ENCODE peak calls at places on chromosomes 6 and 20, in five cellular contexts. One of them, this sample, is unnamed.

GRCh38 chr6:90463359-90463758 is 123.5 kb downstream of the MAP3K7 start:
- DNase-seq in heart right ventricle: no peak
- DNase-seq in left ventricle myocardium inferior: no peak
- DNase-seq in dorsolateral prefrontal cortex: no peak
- DNase-seq in RWPE1: no peak
- DNase-seq in this sample: no peak

GRCh38 chr6:90194371-90194841 is 102.2 kb downstream of the BACH2 start:
- DNase-seq in RWPE1: no peak
- DNase-seq in left ventricle myocardium inferior: no peak
- DNase-seq in heart right ventricle: no peak
- DNase-seq in dorsolateral prefrontal cortex: peak; percentile 13
- DNase-seq in this sample: no peak

GRCh38 chr6:35077006-35077712 is 64.0 kb downstream of the TCP11 start:
- DNase-seq in left ventricle myocardium inferior: no peak
- DNase-seq in dorsolateral prefrontal cortex: no peak
- DNase-seq in heart right ventricle: no peak
- DNase-seq in RWPE1: peak; percentile 66
- DNase-seq in this sample: no peak

GRCh38 chr6:160965893-160966292 is 25.7 kb upstream of the MAP3K4 start:
- DNase-seq in left ventricle myocardium inferior: no peak
- DNase-seq in RWPE1: no peak
- DNase-seq in heart right ventricle: no peak
- DNase-seq in dorsolateral prefrontal cortex: no peak
- DNase-seq in this sample: no peak

GRCh38 chr6:74932214-74932923 is 273.5 kb downstream of the COL12A1 start:
- DNase-seq in left ventricle myocardium inferior: no peak
- DNase-seq in dorsolateral prefrontal cortex: no peak
- DNase-seq in RWPE1: no peak
- DNase-seq in heart right ventricle: no peak
- DNase-seq in this sample: no peak

GRCh38 chr6:56772737-56773184 is 130.1 kb upstream of the DST start:
- DNase-seq in RWPE1: no peak
- DNase-seq in left ventricle myocardium inferior: peak; percentile 47
- DNase-seq in heart right ventricle: peak; percentile 37
- DNase-seq in dorsolateral prefrontal cortex: no peak
- DNase-seq in this sample: no peak

GRCh38 chr6:33746036-33746600 is 587 bp downstream of the IP6K3 start:
- DNase-seq in heart right ventricle: peak; percentile 65
- DNase-seq in dorsolateral prefrontal cortex: peak; percentile 82
- DNase-seq in left ventricle myocardium inferior: peak; percentile 86
- DNase-seq in RWPE1: peak; percentile 43
- DNase-seq in this sample: peak; percentile 79

GRCh38 chr6:118771253-118771652 is 119.9 kb upstream of the CEP85L start:
- DNase-seq in left ventricle myocardium inferior: no peak
- DNase-seq in heart right ventricle: no peak
- DNase-seq in RWPE1: no peak
- DNase-seq in dorsolateral prefrontal cortex: no peak
- DNase-seq in this sample: no peak

GRCh38 chr20:44896583-44896982 is 11.1 kb downstream of the YWHAB start:
- DNase-seq in heart right ventricle: no peak
- DNase-seq in left ventricle myocardium inferior: no peak
- DNase-seq in RWPE1: no peak
- DNase-seq in dorsolateral prefrontal cortex: no peak
- DNase-seq in this sample: no peak

GRCh38 chr6:16683524-16684194 is 77.6 kb downstream of the ATXN1 start:
- DNase-seq in heart right ventricle: peak; percentile 25
- DNase-seq in dorsolateral prefrontal cortex: no peak
- DNase-seq in RWPE1: peak; percentile 79
- DNase-seq in left ventricle myocardium inferior: no peak
- DNase-seq in this sample: peak; percentile 65

GRCh38 chr6:139372326-139373153 is 1.9 kb downstream of the CITED2 start:
- DNase-seq in heart right ventricle: no peak
- DNase-seq in left ventricle myocardium inferior: no peak
- DNase-seq in RWPE1: no peak
- DNase-seq in dorsolateral prefrontal cortex: no peak
- DNase-seq in this sample: no peak

GRCh38 chr6:145428656-145429173 is 306.6 kb downstream of the EPM2A start:
- DNase-seq in RWPE1: no peak
- DNase-seq in dorsolateral prefrontal cortex: no peak
- DNase-seq in left ventricle myocardium inferior: no peak
- DNase-seq in heart right ventricle: no peak
- DNase-seq in this sample: no peak

GRCh38 chr20:33576432-33576883 is 85.7 kb upstream of the C20orf144 start:
- DNase-seq in dorsolateral prefrontal cortex: peak; percentile 25
- DNase-seq in heart right ventricle: no peak
- DNase-seq in RWPE1: no peak
- DNase-seq in left ventricle myocardium inferior: no peak
- DNase-seq in this sample: peak; percentile 72

GRCh38 chr6:148509789-148510581 is 167.3 kb downstream of the SASH1 start:
- DNase-seq in heart right ventricle: peak; percentile 60
- DNase-seq in RWPE1: peak; percentile 58
- DNase-seq in dorsolateral prefrontal cortex: no peak
- DNase-seq in left ventricle myocardium inferior: peak; percentile 71
- DNase-seq in this sample: peak; percentile 88

GRCh38 chr20:8272758-8273157 is 140.7 kb downstream of the PLCB1 start:
- DNase-seq in dorsolateral prefrontal cortex: no peak
- DNase-seq in RWPE1: no peak
- DNase-seq in left ventricle myocardium inferior: no peak
- DNase-seq in heart right ventricle: no peak
- DNase-seq in this sample: no peak

GRCh38 chr6:71138416-71138815 is 150.2 kb upstream of the OGFRL1 start:
- DNase-seq in left ventricle myocardium inferior: no peak
- DNase-seq in heart right ventricle: no peak
- DNase-seq in RWPE1: peak; percentile 3
- DNase-seq in dorsolateral prefrontal cortex: no peak
- DNase-seq in this sample: no peak

GRCh38 chr6:10397756-10398438 is 17.0 kb downstream of the TFAP2A start:
- DNase-seq in dorsolateral prefrontal cortex: no peak
- DNase-seq in RWPE1: no peak
- DNase-seq in heart right ventricle: no peak
- DNase-seq in left ventricle myocardium inferior: no peak
- DNase-seq in this sample: no peak

GRCh38 chr6:122730775-122731386 is 48.6 kb upstream of the FABP7 start:
- DNase-seq in RWPE1: peak; percentile 20
- DNase-seq in left ventricle myocardium inferior: no peak
- DNase-seq in heart right ventricle: no peak
- DNase-seq in dorsolateral prefrontal cortex: no peak
- DNase-seq in this sample: no peak

GRCh38 chr20:64049887-64050260 is 435 bp upstream of the SOX18 start:
- DNase-seq in left ventricle myocardium inferior: peak; percentile 47
- DNase-seq in heart right ventricle: peak; percentile 64
- DNase-seq in RWPE1: no peak
- DNase-seq in dorsolateral prefrontal cortex: no peak
- DNase-seq in this sample: peak; percentile 77

GRCh38 chr20:64048402-64049044 is 916 bp downstream of the SOX18 start:
- DNase-seq in RWPE1: no peak
- DNase-seq in heart right ventricle: no peak
- DNase-seq in left ventricle myocardium inferior: no peak
- DNase-seq in dorsolateral prefrontal cortex: no peak
- DNase-seq in this sample: no peak

GRCh38 chr20:64047968-64048401 is 1.5 kb downstream of the SOX18 start:
- DNase-seq in heart right ventricle: no peak
- DNase-seq in dorsolateral prefrontal cortex: no peak
- DNase-seq in RWPE1: no peak
- DNase-seq in left ventricle myocardium inferior: no peak
- DNase-seq in this sample: no peak

GRCh38 chr20:64050261-64051032 is 1.0 kb upstream of the SOX18 start:
- DNase-seq in heart right ventricle: no peak
- DNase-seq in RWPE1: no peak
- DNase-seq in dorsolateral prefrontal cortex: no peak
- DNase-seq in left ventricle myocardium inferior: no peak
- DNase-seq in this sample: no peak

DNA sequence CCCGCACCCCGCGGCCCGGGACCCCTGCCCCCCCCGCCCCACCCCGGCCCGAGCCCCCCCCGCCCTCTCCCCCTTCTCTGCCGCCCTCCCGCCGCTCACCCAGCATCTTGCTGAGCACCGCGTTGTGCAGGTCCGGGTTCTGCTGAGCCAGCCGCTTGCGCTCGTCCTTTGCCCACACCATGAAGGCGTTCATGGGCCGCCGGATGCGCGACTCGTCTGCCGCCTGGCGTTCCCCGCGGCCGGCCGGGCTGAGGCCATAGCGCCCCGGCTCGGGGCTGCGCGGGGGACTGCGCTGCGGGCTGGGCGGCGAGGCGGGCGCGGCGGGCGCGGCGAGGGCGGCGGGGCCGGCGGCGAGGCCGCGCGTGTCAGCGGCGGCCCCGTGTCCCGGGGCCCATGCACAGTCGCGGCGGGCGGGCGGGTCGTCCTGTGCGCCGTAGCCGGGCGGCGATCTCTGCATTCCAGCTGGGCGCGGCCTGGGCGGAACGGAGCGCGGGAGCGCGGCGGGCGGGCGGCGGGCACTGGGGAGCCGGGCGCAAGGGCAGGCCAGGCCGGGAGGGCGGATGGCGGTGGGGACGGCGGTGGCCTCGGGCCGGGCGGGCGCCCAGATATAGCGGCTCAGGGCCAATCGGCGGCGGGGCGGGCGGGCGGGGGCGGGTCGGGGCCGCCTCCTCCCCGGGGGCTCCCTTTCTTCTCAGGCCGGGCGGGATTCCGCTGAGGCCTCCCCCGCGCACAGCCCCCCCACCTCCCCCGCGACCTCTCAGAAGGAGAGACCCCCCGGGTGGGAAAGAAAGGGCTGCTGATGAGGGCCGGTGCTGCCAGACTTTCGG is at the start of gene SOX18:
- DNase-seq in left ventricle myocardium inferior: peak; percentile 64
- DNase-seq in dorsolateral prefrontal cortex: no peak
- DNase-seq in RWPE1: no peak
- DNase-seq in heart right ventricle: peak; percentile 69
- DNase-seq in this sample: peak; percentile 65
- H3K27ac ChIP-seq in left ventricle myocardium inferior: peak within 1 kb of the TSS; percentile 95
- H3K27ac ChIP-seq in dorsolateral prefrontal cortex: no peak within 1 kb of the TSS
- H3K27ac ChIP-seq in RWPE1: no peak within 1 kb of the TSS
- H3K27ac ChIP-seq in heart right ventricle: peak within 1 kb of the TSS; percentile 90
- H3K27ac ChIP-seq in this sample: peak within 1 kb of the TSS; percentile 57

GRCh38 chr20:49138431-49138830 is 49.7 kb downstream of the STAU1 start:
- DNase-seq in dorsolateral prefrontal cortex: no peak
- DNase-seq in RWPE1: no peak
- DNase-seq in left ventricle myocardium inferior: no peak
- DNase-seq in heart right ventricle: no peak
- DNase-seq in this sample: no peak

GRCh38 chr20:49133571-49133970 is 54.6 kb downstream of the STAU1 start:
- DNase-seq in RWPE1: no peak
- DNase-seq in left ventricle myocardium inferior: no peak
- DNase-seq in dorsolateral prefrontal cortex: no peak
- DNase-seq in heart right ventricle: no peak
- DNase-seq in this sample: no peak

GRCh38 chr20:49136817-49137571 is 51.1 kb downstream of the STAU1 start:
- DNase-seq in left ventricle myocardium inferior: no peak
- DNase-seq in RWPE1: no peak
- DNase-seq in dorsolateral prefrontal cortex: no peak
- DNase-seq in heart right ventricle: no peak
- DNase-seq in this sample: no peak

GRCh38 chr20:49132995-49133451 is 55.1 kb downstream of the STAU1 start:
- DNase-seq in dorsolateral prefrontal cortex: no peak
- DNase-seq in RWPE1: peak; percentile 71
- DNase-seq in left ventricle myocardium inferior: no peak
- DNase-seq in heart right ventricle: peak; percentile 58
- DNase-seq in this sample: no peak
- H3K27ac ChIP-seq in dorsolateral prefrontal cortex: no peak overlapping the region
- H3K27ac ChIP-seq in RWPE1: peak overlapping the region; percentile 2
- H3K27ac ChIP-seq in left ventricle myocardium inferior: no peak overlapping the region
- H3K27ac ChIP-seq in heart right ventricle: peak overlapping the region; percentile 0
- H3K27ac ChIP-seq in this sample: no peak overlapping the region

GRCh38 chr20:31835977-31836852 is 9.2 kb downstream of the FOXS1 start:
- DNase-seq in left ventricle myocardium inferior: peak; percentile 79
- DNase-seq in dorsolateral prefrontal cortex: peak; percentile 77
- DNase-seq in heart right ventricle: peak; percentile 86
- DNase-seq in RWPE1: peak; percentile 97
- DNase-seq in this sample: peak; percentile 93
- H3K27ac ChIP-seq in left ventricle myocardium inferior: peak overlapping the region; percentile 42
- H3K27ac ChIP-seq in dorsolateral prefrontal cortex: peak overlapping the region; percentile 56
- H3K27ac ChIP-seq in heart right ventricle: peak overlapping the region; percentile 3
- H3K27ac ChIP-seq in RWPE1: peak overlapping the region; percentile 44
- H3K27ac ChIP-seq in this sample: peak overlapping the region; percentile 17

GRCh38 chr20:59365611-59366284 is 65.3 kb downstream of the EDN3 start:
- DNase-seq in dorsolateral prefrontal cortex: no peak
- DNase-seq in RWPE1: no peak
- DNase-seq in heart right ventricle: no peak
- DNase-seq in left ventricle myocardium inferior: no peak
- DNase-seq in this sample: no peak
- H3K27ac ChIP-seq in dorsolateral prefrontal cortex: no peak overlapping the region
- H3K27ac ChIP-seq in RWPE1: no peak overlapping the region
- H3K27ac ChIP-seq in heart right ventricle: no peak overlapping the region
- H3K27ac ChIP-seq in left ventricle myocardium inferior: no peak overlapping the region
- H3K27ac ChIP-seq in this sample: no peak overlapping the region

GRCh38 chr20:36542516-36543186 is 1.3 kb downstream of the MYL9 start:
- DNase-seq in RWPE1: no peak
- DNase-seq in heart right ventricle: no peak
- DNase-seq in dorsolateral prefrontal cortex: no peak
- DNase-seq in left ventricle myocardium inferior: no peak
- DNase-seq in this sample: peak; percentile 65
- H3K27ac ChIP-seq in RWPE1: no peak overlapping the region
- H3K27ac ChIP-seq in heart right ventricle: peak overlapping the region; percentile 97
- H3K27ac ChIP-seq in dorsolateral prefrontal cortex: no peak overlapping the region
- H3K27ac ChIP-seq in left ventricle myocardium inferior: peak overlapping the region; percentile 98
- H3K27ac ChIP-seq in this sample: peak overlapping the region; percentile 59

DNA sequence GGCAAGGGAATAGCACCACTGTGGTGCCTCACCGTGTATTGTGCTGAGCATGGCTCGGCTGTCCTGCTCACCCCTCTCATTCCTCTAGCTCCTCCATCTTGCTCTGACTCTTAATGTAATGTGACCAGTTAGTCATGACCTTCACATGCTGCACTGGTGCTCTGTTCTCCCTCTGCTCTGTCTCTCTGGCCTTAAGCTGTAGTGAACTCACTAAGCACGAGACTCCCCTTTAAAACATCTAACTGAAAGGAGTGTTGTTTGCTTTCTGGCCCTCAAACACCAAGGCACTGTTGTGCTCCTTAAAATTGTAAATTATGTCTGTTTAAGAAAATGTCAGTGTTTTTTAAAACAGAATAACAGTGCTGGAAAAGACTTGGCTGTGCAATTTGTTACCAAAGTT is 140.4 kb downstream of the HDGFL1 start:
- DNase-seq in left ventricle myocardium inferior: no peak
- DNase-seq in dorsolateral prefrontal cortex: no peak
- DNase-seq in heart right ventricle: no peak
- DNase-seq in RWPE1: no peak
- DNase-seq in this sample: no peak
- H3K27ac ChIP-seq in left ventricle myocardium inferior: no peak overlapping the region
- H3K27ac ChIP-seq in dorsolateral prefrontal cortex: no peak overlapping the region
- H3K27ac ChIP-seq in heart right ventricle: no peak overlapping the region
- H3K27ac ChIP-seq in RWPE1: no peak overlapping the region
- H3K27ac ChIP-seq in this sample: no peak overlapping the region

DNA sequence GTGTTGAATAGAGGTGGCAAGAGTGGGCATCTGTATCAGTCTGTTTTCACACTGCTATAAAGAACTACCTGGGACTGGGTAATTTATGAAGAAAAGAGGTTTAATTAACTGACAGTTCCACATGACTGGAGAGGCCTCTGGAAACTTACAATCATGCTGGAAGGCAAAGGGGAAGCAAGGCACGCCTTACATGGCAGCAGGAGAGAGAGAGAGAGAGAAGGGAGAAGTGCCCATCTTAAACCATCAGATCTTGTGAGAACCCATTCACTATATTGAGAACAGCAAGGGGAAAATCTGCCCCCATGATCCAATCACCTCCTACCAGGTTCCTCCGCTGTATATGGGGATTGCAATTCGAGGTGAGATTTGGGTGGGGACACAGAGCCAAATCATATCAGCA is 18.6 kb upstream of the PPP1R14C start:
- DNase-seq in RWPE1: no peak
- DNase-seq in heart right ventricle: no peak
- DNase-seq in dorsolateral prefrontal cortex: no peak
- DNase-seq in left ventricle myocardium inferior: no peak
- DNase-seq in this sample: no peak
- H3K27ac ChIP-seq in RWPE1: no peak overlapping the region
- H3K27ac ChIP-seq in heart right ventricle: no peak overlapping the region
- H3K27ac ChIP-seq in dorsolateral prefrontal cortex: no peak overlapping the region
- H3K27ac ChIP-seq in left ventricle myocardium inferior: no peak overlapping the region
- H3K27ac ChIP-seq in this sample: no peak overlapping the region

This sample was measured in right cardiac atrium.